ENCODE peak calls at places on chromosomes 4 and X, in nine cellular contexts. U is activated naive CD4-positive, alpha-beta T cell treated with Interleukin-2 at 50 U/mL for 16 hours; C is right atrium auricular region; W is NB4; H is activated T-cell treated with anti-CD3 and anti-CD28 coated beads, Interleukin-2, amount 50 U/mL, for 24 hours; I is pancreas; V is OCI-LY7; G is COR-L47; B is type B pancreatic cell. P is an unnamed sample.

GRCh38 chr4:121950680-121951569 is 935 bp downstream of the TRPC3 start:
- DNase-seq in C (no peak), U (peak), W (no peak), B (peak), I (peak), G (peak), H (peak), V (no peak), P (peak)

GRCh38 chr4:109233585-109233984 is 68.9 kb downstream of the COL25A1 start:
- DNase-seq in U (no peak), C (no peak), I (no peak), W (no peak), G (no peak), V (no peak), H (no peak), B (no peak), P (no peak)

GRCh38 chrX:136055651-136056221 is 70.5 kb downstream of the SLC9A6 start:
- DNase-seq in H (no peak), V (no peak), C (peak), U (no peak), W (no peak), G (no peak), I (no peak), B (no peak), P (peak)

GRCh38 chrX:49043220-49043986 is at the start of gene TFE3:
- DNase-seq in H (peak), G (peak), U (peak), I (peak), W (peak), B (peak), V (peak), C (peak), P (peak)

GRCh38 chr4:89316187-89316586 is 8.6 kb upstream of the GPRIN3 start:
- DNase-seq in G (no peak), U (no peak), V (no peak), I (no peak), H (no peak), B (no peak), C (no peak), W (no peak), P (no peak)

GRCh38 chr4:105808459-105809041 is 86.7 kb upstream of the NPNT start:
- DNase-seq in W (no peak), V (no peak), H (no peak), G (no peak), I (no peak), B (no peak), U (no peak), C (no peak), P (no peak)

GRCh38 chr4:3010998-3011397 is 47.6 kb downstream of the GRK4 start:
- DNase-seq in W (no peak), U (no peak), I (no peak), B (no peak), C (no peak), H (no peak), G (no peak), V (no peak), P (no peak)

GRCh38 chr4:99504804-99505502 is 5.9 kb upstream of the C4orf17 start:
- DNase-seq in U (no peak), G (peak), B (no peak), W (peak), V (no peak), H (no peak), I (no peak), C (no peak), P (no peak)

GRCh38 chr4:112732142-112732541 is 95.2 kb downstream of the LARP7 start:
- DNase-seq in B (no peak), U (no peak), G (no peak), I (no peak), H (no peak), C (no peak), W (no peak), V (no peak), P (no peak)

GRCh38 chrX:40107291-40108083 is 9.7 kb upstream of the BCOR start:
- DNase-seq in G (peak), I (peak), U (peak), C (peak), W (peak), H (no peak), V (no peak), B (no peak), P (no peak)

GRCh38 chr4:173367285-173367684 is 3.5 kb upstream of the SAP30 start:
- DNase-seq in I (no peak), V (peak), G (no peak), C (no peak), H (no peak), U (no peak), W (no peak), B (no peak), P (no peak)

GRCh38 chr4:7845493-7846124 is 94.1 kb downstream of the AFAP1 start:
- DNase-seq in B (no peak), U (no peak), I (no peak), C (no peak), H (no peak), G (no peak), W (peak), V (no peak), P (no peak)

GRCh38 chr4:79756496-79756895 is 316.5 kb downstream of the ANTXR2 start:
- DNase-seq in B (no peak), V (no peak), W (no peak), H (no peak), I (no peak), G (no peak), U (no peak), C (no peak), P (no peak)

GRCh38 chrX:4831574-4831973 is 1118.1 kb upstream of the PRKX start:
- DNase-seq in I (no peak), B (no peak), W (no peak), H (no peak), V (no peak), U (no peak), C (no peak), G (no peak), P (no peak)

GRCh38 chr4:42655921-42656735 is 777 bp downstream of the ATP8A1 start:
- DNase-seq in U (peak), C (peak), G (no peak), I (peak), W (peak), B (peak), H (peak), V (peak), P (no peak)

GRCh38 chr4:124726269-124726668 is 13.7 kb upstream of the ANKRD50 start:
- DNase-seq in W (no peak), G (no peak), I (no peak), B (no peak), U (no peak), C (no peak), H (no peak), V (no peak), P (no peak)

GRCh38 chr4:84479663-84480062 is 19.4 kb downstream of the NKX6-1 start:
- DNase-seq in C (no peak), B (no peak), W (peak), I (no peak), H (no peak), G (no peak), U (no peak), V (no peak), P (no peak)

GRCh38 chr4:159227378-159227777 is 124.5 kb downstream of the RAPGEF2 start:
- DNase-seq in U (no peak), B (no peak), I (no peak), C (no peak), W (no peak), G (no peak), H (no peak), V (no peak), P (no peak)

GRCh38 chrX:45712067-45712466 is 511.4 kb upstream of the DIPK2B start:
- DNase-seq in C (no peak), H (no peak), V (no peak), U (no peak), G (no peak), B (no peak), I (no peak), W (no peak), P (no peak)

GRCh38 chr4:110270492-110271197 is 72.2 kb upstream of the ELOVL6 start:
- DNase-seq in W (peak), B (no peak), U (no peak), C (no peak), V (no peak), H (no peak), G (no peak), I (no peak), P (no peak)

GRCh38 chrX:11626351-11626750 is 39.4 kb downstream of the ARHGAP6 start:
- DNase-seq in B (no peak), W (no peak), G (no peak), V (no peak), C (no peak), I (no peak), H (no peak), U (no peak), P (no peak)

GRCh38 chrX:150299579-150299978 is 63.5 kb upstream of the MAMLD1 start:
- DNase-seq in H (no peak), W (no peak), V (no peak), B (no peak), C (peak), U (no peak), I (no peak), G (no peak), P (no peak)

GRCh38 chr4:173862754-173863153 is 332.7 kb upstream of the HAND2 start:
- DNase-seq in U (no peak), B (no peak), V (no peak), G (no peak), I (no peak), W (no peak), H (no peak), C (no peak), P (no peak)

GRCh38 chr4:7646384-7647061 is 211.8 kb upstream of the PSAPL1 start:
- DNase-seq in W (peak), G (no peak), C (no peak), H (no peak), I (peak), V (no peak), B (no peak), U (no peak), P (no peak)

GRCh38 chr4:174763454-174764104 is 65.5 kb downstream of the GLRA3 start:
- DNase-seq in C (no peak), I (no peak), U (no peak), V (no peak), W (no peak), B (no peak), G (no peak), H (no peak), P (no peak)

GRCh38 chr4:151117371-151117962 is 18.0 kb downstream of the RPS3A start:
- DNase-seq in V (peak), B (no peak), H (no peak), C (no peak), U (peak), I (no peak), G (peak), W (peak), P (no peak)

GRCh38 chr4:146641762-146642161 is 3.1 kb downstream of the POU4F2 start:
- DNase-seq in U (no peak), G (no peak), I (no peak), B (no peak), W (no peak), V (no peak), C (no peak), H (no peak), P (no peak)

GRCh38 chr4:165301833-165302232 is 25.6 kb upstream of the MSMO1 start:
- DNase-seq in C (no peak), V (no peak), G (no peak), W (no peak), U (no peak), H (no peak), I (no peak), B (no peak), P (no peak)

GRCh38 chr4:147057631-147057980 is 111.9 kb upstream of the TTC29 start:
- DNase-seq in U (no peak), V (peak), C (no peak), I (no peak), G (no peak), B (no peak), H (no peak), W (peak), P (no peak)

GRCh38 chr4:18022572-18023039 is 1.1 kb upstream of the LCORL start:
- DNase-seq in B (no peak), G (no peak), U (no peak), H (no peak), W (no peak), C (no peak), V (no peak), I (no peak), P (no peak)

GRCh38 chrX:103211012-103211715 is 3.7 kb upstream of the BEX4 start:
- DNase-seq in H (no peak), B (no peak), C (peak), U (peak), I (no peak), W (peak), G (peak), V (peak), P (no peak)

GRCh38 chr4:90234916-90235547 is 107.8 kb downstream of the CCSER1 start:
- DNase-seq in B (no peak), V (no peak), C (no peak), G (no peak), W (no peak), I (no peak), U (no peak), H (no peak), P (no peak)

GRCh38 chrX:40564447-40564846 is 16.3 kb upstream of the ATP6AP2 start:
- DNase-seq in U (no peak), B (no peak), H (no peak), W (no peak), I (no peak), C (no peak), G (no peak), V (no peak), P (no peak)

GRCh38 chrX:87489071-87489470 is 28.5 kb upstream of the KLHL4 start:
- DNase-seq in C (no peak), B (no peak), V (no peak), H (no peak), G (no peak), W (no peak), U (no peak), I (no peak), P (no peak)

GRCh38 chrX:153909024-153909979 is 4.8 kb downstream of the AVPR2 start:
- DNase-seq in H (no peak), G (no peak), V (no peak), B (no peak), W (peak), C (no peak), U (no peak), I (peak), P (no peak)

P was measured in osteocyte.